ENCODE peak calls at places on chromosomes 16 and 17, in five cellular contexts. P is T-helper 17 cell; O is epithelial cell of prostate; C is left ventricle myocardium superior; V is stimulated activated CD4-positive, alpha-beta T cell treated with anti-CD3 and anti-CD28 coated beads, Interleukin-1b, Interleukin-23, amount 100 ng/mL, for 24 hours. X is an unnamed sample.
A peak's percentile ranks its signal among the peaks of the same experiment; 100 is the strongest.

GRCh38 chr16:70253291-70254094 is 1.8 kb upstream of the EXOSC6 start:
- DNase-seq in V (peak; percentile 16), O (no peak), C (no peak), P (no peak), X (peak; percentile 50)

GRCh38 chr16:67942200-67942509 is 1.8 kb downstream of the LCAT start:
- DNase-seq in C (no peak), O (no peak), V (no peak), P (no peak), X (peak; percentile 45)

GRCh38 chr16:86404678-86405077 is 105.6 kb upstream of the FOXF1 start:
- DNase-seq in P (no peak), O (no peak), C (no peak), V (no peak), X (no peak)

GRCh38 chr16:53549970-53550406 is 47.0 kb upstream of the AKTIP start:
- DNase-seq in C (peak; percentile 47), V (peak; percentile 25), O (peak; percentile 6), P (peak; percentile 18), X (peak; percentile 81)

GRCh38 chr17:15123593-15124590 is 141.2 kb downstream of the PMP22 start:
- DNase-seq in V (no peak), O (no peak), P (no peak), C (no peak), X (peak; percentile 98)

GRCh38 chr17:40312131-40312731 is 3.3 kb downstream of the RARA start:
- DNase-seq in O (no peak), C (peak; percentile 82), P (no peak), V (no peak), X (peak; percentile 56)

GRCh38 chr16:79613009-79613408 is 12.5 kb upstream of the MAF start:
- DNase-seq in V (no peak), C (no peak), O (no peak), P (no peak), X (no peak)

GRCh38 chr17:63826468-63827001 is 696 bp upstream of the PSMC5 start:
- DNase-seq in C (no peak), O (no peak), P (no peak), V (no peak), X (no peak)

GRCh38 chr16:67528222-67528869 is at the start of gene RIPOR1:
- DNase-seq in V (peak; percentile 35), O (no peak), P (peak; percentile 62), C (peak; percentile 87), X (peak; percentile 59)

GRCh38 chr17:7010523-7010922 is 1.9 kb upstream of the RNASEK start:
- DNase-seq in P (no peak), C (no peak), V (no peak), O (no peak), X (no peak)

GRCh38 chr16:29922326-29922725 is 3.7 kb downstream of the KCTD13 start:
- DNase-seq in P (no peak), C (no peak), V (no peak), O (no peak), X (no peak)

GRCh38 chr17:49995055-49995738 is at the start of gene DLX3:
- DNase-seq in C (peak; percentile 82), O (peak; percentile 43), P (no peak), V (no peak), X (peak; percentile 84)

GRCh38 chr17:17516315-17516930 is 20.2 kb upstream of the RASD1 start:
- DNase-seq in P (no peak), C (no peak), V (no peak), O (no peak), X (no peak)

GRCh38 chr16:86783626-86784266 is 205.4 kb downstream of the FOXL1 start:
- DNase-seq in P (no peak), O (peak; percentile 37), C (no peak), V (no peak), X (peak; percentile 72)

GRCh38 chr17:78652913-78653312 is 75.7 kb upstream of the DNAH17 start:
- DNase-seq in V (no peak), C (no peak), O (no peak), P (no peak), X (no peak)

GRCh38 chr17:77894126-77894956 is 64.2 kb upstream of the TNRC6C start:
- DNase-seq in V (no peak), P (no peak), C (no peak), O (no peak), X (no peak)

GRCh38 chr17:74444406-74444805 is 12.5 kb downstream of the GPRC5C start:
- DNase-seq in P (no peak), C (peak; percentile 73), O (no peak), V (no peak), X (no peak)

GRCh38 chr17:73555199-73555810 is 88.9 kb downstream of the SDK2 start:
- DNase-seq in O (no peak), C (no peak), V (no peak), P (no peak), X (no peak)

GRCh38 chr16:17072104-17072503 is 398.7 kb downstream of the XYLT1 start:
- DNase-seq in C (no peak), V (no peak), O (peak; percentile 12), P (no peak), X (peak; percentile 8)